ENCODE peak calls at places on chromosomes 11 and 22, in five cellular contexts. M, R, L, P and O are unnamed samples.

GRCh38 chr11:115643491-115643995 is 139.3 kb upstream of the CADM1 start:
- DNase-seq in M (no peak), R (no peak), L (no peak), P (no peak), O (no peak)

GRCh38 chr22:46114518-46115387 is 35.6 kb upstream of the PPARA start:
- DNase-seq in M (no peak), R (no peak), L (no peak), P (no peak), O (no peak)

GRCh38 chr11:102229510-102230119 is 87.7 kb upstream of the BIRC3 start:
- DNase-seq in M (no peak), R (no peak), L (no peak), P (peak), O (no peak)

GRCh38 chr11:111911563-111912401 is at the start of gene CRYAB:
- DNase-seq in M (peak), R (peak), L (no peak), P (peak), O (no peak)

GRCh38 chr22:43186272-43187170 is at the start of gene TTLL12:
- DNase-seq in M (no peak), R (peak), L (peak), P (peak), O (no peak)

GRCh38 chr22:39315389-39315788 is 4.0 kb downstream of the RPL3 start:
- DNase-seq in M (no peak), R (no peak), L (no peak), P (no peak), O (no peak)

GRCh38 chr11:80362578-80362977 is 921.7 kb upstream of the TENM4 start:
- DNase-seq in M (no peak), R (no peak), L (no peak), P (no peak), O (no peak)

GRCh38 chr11:9070740-9071476 is 20.5 kb downstream of the SCUBE2 start:
- DNase-seq in M (no peak), R (no peak), L (no peak), P (no peak), O (no peak)

GRCh38 chr22:19674129-19674928 is 40.0 kb upstream of the SEPTIN5 start:
- DNase-seq in M (peak), R (no peak), L (no peak), P (no peak), O (no peak)

GRCh38 chr11:104917259-104918112 is 19.2 kb upstream of the CASP12 start:
- DNase-seq in M (no peak), R (no peak), L (no peak), P (no peak), O (no peak)

GRCh38 chr11:116986521-116987105 is 111.6 kb downstream of the SIK3 start:
- DNase-seq in M (no peak), R (no peak), L (peak), P (no peak), O (peak)

GRCh38 chr11:110092577-110093406 is at the start of gene ZC3H12C:
- DNase-seq in M (peak), R (peak), L (peak), P (peak), O (peak)

GRCh38 chr11:1869427-1870325 is 16.8 kb downstream of the LSP1 start:
- DNase-seq in M (no peak), R (no peak), L (no peak), P (no peak), O (no peak)

GRCh38 chr11:116641561-116642045 is 131.2 kb downstream of the BUD13 start:
- DNase-seq in M (no peak), R (no peak), L (peak), P (peak), O (no peak)

GRCh38 chr22:34294986-34295385 is 374.7 kb upstream of the LARGE1 start:
- DNase-seq in M (no peak), R (no peak), L (no peak), P (peak), O (no peak)

GRCh38 chr11:10628506-10629236 is 60.2 kb upstream of the LYVE1 start:
- DNase-seq in M (no peak), R (no peak), L (peak), P (no peak), O (no peak)

GRCh38 chr11:69383372-69383771 is 89.4 kb downstream of the MYEOV start:
- DNase-seq in M (peak), R (no peak), L (no peak), P (no peak), O (no peak)

DNA sequence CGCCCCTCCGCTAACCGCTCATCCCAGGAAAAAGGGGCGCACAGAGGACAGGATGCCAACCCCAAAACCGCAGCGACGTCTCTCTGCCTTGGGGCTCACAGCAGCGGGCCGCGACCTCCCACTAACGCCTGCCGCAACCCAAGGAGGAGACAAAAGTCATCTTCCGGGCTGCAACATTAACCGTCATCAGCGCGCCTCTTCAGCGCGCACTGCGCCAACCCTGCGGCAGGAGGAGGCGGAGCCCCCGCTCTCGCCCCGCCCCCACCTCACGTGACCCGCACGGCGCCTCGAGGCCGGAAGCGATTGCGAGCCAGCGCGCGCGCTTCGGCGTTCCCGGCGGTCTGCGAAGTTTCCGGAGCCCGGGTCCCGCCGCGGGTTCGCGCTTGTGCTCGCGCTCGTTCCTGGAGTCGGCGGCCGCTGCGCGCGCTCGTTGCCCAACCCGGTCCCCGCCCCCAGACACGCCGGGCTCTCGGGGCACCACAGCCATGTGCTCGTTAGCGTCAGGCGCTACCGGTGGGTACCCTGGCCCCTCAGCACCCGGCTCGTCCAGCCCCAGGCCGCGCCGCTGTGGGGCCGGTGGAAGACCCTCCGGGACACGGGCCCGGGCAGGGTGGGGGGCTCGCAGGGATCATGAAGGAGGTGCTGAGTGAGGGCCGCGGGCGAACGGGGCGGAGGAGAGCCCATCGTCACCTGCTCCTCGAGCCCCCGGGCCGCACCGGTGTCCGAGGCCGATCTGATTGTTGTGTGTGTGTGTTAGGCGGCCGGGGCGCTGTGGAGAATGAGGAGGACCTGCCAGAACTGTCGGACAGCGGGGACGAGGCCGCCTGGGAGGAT is at the start of gene PRMT3:
- DNase-seq in M (peak), R (peak), L (peak), P (peak), O (peak)
- TF ChIP-seq CTCF in M (peak), R (peak), L (no peak), P (peak), O (no peak)

GRCh38 chr22:29060931-29061330 is 700 bp downstream of the C22orf31 start:
- DNase-seq in M (no peak), R (no peak), L (no peak), P (no peak), O (no peak)

GRCh38 chr22:29065468-29066190 is 4.0 kb upstream of the C22orf31 start:
- DNase-seq in M (no peak), R (no peak), L (no peak), P (no peak), O (no peak)

GRCh38 chr22:29062286-29062949 is 787 bp upstream of the C22orf31 start:
- DNase-seq in M (no peak), R (no peak), L (no peak), P (no peak), O (no peak)

GRCh38 chr22:29060251-29060650 is 1.4 kb downstream of the C22orf31 start:
- DNase-seq in M (no peak), R (no peak), L (no peak), P (no peak), O (no peak)

GRCh38 chr22:29061773-29062172 is at the start of gene C22orf31:
- DNase-seq in M (no peak), R (no peak), L (no peak), P (no peak), O (no peak)
- H3K4me3 ChIP-seq in M (no peak), R (no peak), L (no peak), P (no peak), O (no peak)

GRCh38 chr11:209275-210121 is 2.0 kb downstream of the RIC8A start:
- DNase-seq in M (peak), R (no peak), L (peak), P (no peak), O (no peak)
- TF ChIP-seq CTCF in M (no peak), R (no peak), L (no peak), P (no peak), O (no peak)

DNA sequence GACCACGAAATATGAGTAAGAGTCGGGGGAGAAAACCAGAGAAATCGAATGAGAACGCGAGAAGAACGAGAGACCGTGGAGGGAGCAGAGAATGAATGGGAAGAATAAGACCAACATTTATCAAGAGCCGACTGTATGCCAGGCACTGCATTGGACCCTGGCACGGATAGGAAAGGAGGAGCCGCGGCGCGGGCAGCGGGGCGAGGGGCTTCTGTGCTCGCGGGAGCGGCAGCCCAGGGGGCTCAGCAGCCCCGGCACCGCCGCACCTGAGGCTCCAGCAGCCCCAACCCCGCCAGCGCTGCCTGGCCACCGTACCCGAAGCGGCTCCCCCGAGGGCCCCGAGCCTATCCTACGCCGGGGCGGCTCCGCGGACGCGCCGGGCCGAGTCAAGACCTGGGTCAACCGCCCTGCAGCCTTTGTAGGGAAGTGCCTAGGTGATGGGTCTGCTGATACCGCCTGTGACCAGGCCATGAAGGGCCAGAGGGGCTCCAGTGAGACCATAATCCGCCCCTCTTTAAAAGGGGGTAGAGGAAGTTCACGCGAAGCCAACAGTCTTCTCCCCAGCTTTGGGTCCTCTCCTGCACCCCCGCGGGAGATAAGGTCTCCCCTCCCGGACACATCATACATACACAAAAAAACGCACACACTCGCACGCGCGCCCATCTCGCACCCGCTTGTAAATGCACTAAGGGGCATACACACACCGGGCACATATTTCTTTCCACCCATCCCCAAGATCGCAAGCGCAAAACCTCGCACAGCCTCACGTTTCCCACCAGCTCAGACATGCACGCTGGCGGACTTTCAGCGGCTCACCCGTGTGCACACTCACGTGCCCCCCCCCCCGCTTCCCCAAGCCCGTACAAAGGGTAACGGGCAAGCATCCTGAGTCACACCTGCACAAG is 964 bp upstream of the RTN4RL2 start:
- DNase-seq in M (no peak), R (no peak), L (no peak), P (peak), O (no peak)
- H3K4me3 ChIP-seq in M (peak), R (peak), L (peak), P (peak), O (peak)